ENCODE peak calls at places on chromosomes 7 and 10, in five cellular contexts. W is ELR, Y is endothelial cell, Z is ACHN, Q is hypothalamus. B is an unnamed sample.

GRCh38 chr10:75205908-75206307 is 4.7 kb upstream of the VDAC2 start:
- DNase-seq in W (no peak), Y (no peak), Z (no peak), Q (no peak), B (no peak)

GRCh38 chr10:123451607-123452245 is 214.4 kb upstream of the GPR26 start:
- DNase-seq in W (no peak), Y (no peak), Z (no peak), Q (no peak), B (no peak)

GRCh38 chr10:79482721-79483120 is 29.6 kb upstream of the EIF5AL1 start:
- DNase-seq in W (no peak), Y (no peak), Z (no peak), Q (no peak), B (no peak)

GRCh38 chr7:95798401-95798930 is 26.1 kb downstream of the DYNC1I1 start:
- DNase-seq in W (no peak), Y (no peak), Z (no peak), Q (no peak), B (no peak)

GRCh38 chr7:94394399-94395140 is at the start of gene COL1A2:
- DNase-seq in W (peak), Y (peak), Z (no peak), Q (no peak), B (peak)

GRCh38 chr7:121023189-121023588 is 34.7 kb downstream of the CPED1 start:
- DNase-seq in W (no peak), Y (no peak), Z (no peak), Q (no peak), B (no peak)

GRCh38 chr10:106083572-106083971 is 1080.9 kb downstream of the SORCS1 start:
- DNase-seq in W (no peak), Y (no peak), Z (no peak), Q (no peak), B (no peak)

GRCh38 chr10:79215531-79215930 is 131.7 kb upstream of the PPIF start:
- DNase-seq in W (no peak), Y (no peak), Z (no peak), Q (no peak), B (no peak)

GRCh38 chr7:106177738-106178592 is 65.9 kb upstream of the SYPL1 start:
- DNase-seq in W (no peak), Y (no peak), Z (no peak), Q (no peak), B (no peak)

GRCh38 chr10:7179536-7179935 is 231.3 kb downstream of the SFMBT2 start:
- DNase-seq in W (no peak), Y (no peak), Z (no peak), Q (no peak), B (no peak)

GRCh38 chr10:127860632-127861031 is 32.1 kb downstream of the CLRN3 start:
- DNase-seq in W (no peak), Y (no peak), Z (no peak), Q (no peak), B (no peak)

GRCh38 chr10:59104186-59104585 is 72.3 kb upstream of the PHYHIPL start:
- DNase-seq in W (no peak), Y (no peak), Z (no peak), Q (no peak), B (no peak)

GRCh38 chr7:14377646-14378266 is 388.3 kb upstream of the ETV1 start:
- DNase-seq in W (peak), Y (no peak), Z (peak), Q (no peak), B (no peak)

GRCh38 chr10:3757638-3758490 is 27.1 kb downstream of the KLF6 start:
- DNase-seq in W (peak), Y (no peak), Z (no peak), Q (no peak), B (peak)

GRCh38 chr10:70634011-70634410 is 31.5 kb upstream of the PRF1 start:
- DNase-seq in W (peak), Y (no peak), Z (no peak), Q (no peak), B (no peak)

GRCh38 chr7:129332354-129333056 is 101.7 kb upstream of the STRIP2 start:
- DNase-seq in W (peak), Y (no peak), Z (no peak), Q (no peak), B (no peak)

GRCh38 chr7:75045881-75046280 is 27.7 kb downstream of the RCC1L start:
- DNase-seq in W (no peak), Y (no peak), Z (no peak), Q (no peak), B (no peak)

GRCh38 chr10:108789911-108790310 is 1133.4 kb downstream of the XPNPEP1 start:
- DNase-seq in W (peak), Y (no peak), Z (no peak), Q (no peak), B (no peak)

GRCh38 chr7:14834456-14834855 is 68.1 kb downstream of the DGKB start:
- DNase-seq in W (peak), Y (no peak), Z (no peak), Q (no peak), B (no peak)

GRCh38 chr10:91190388-91190870 is 30.0 kb upstream of the PCGF5 start:
- DNase-seq in W (peak), Y (no peak), Z (no peak), Q (no peak), B (no peak)

GRCh38 chr7:33781796-33782195 is 123.5 kb upstream of the BMPER start:
- DNase-seq in W (no peak), Y (no peak), Z (no peak), Q (no peak), B (no peak)

GRCh38 chr10:86635402-86635801 is 18.9 kb upstream of the OPN4 start:
- DNase-seq in W (peak), Y (no peak), Z (no peak), Q (no peak), B (no peak)

GRCh38 chr7:2002561-2003450 is 229.9 kb downstream of the MAD1L1 start:
- DNase-seq in W (no peak), Y (no peak), Z (no peak), Q (no peak), B (peak)

GRCh38 chr7:44333971-44334733 is 8.8 kb upstream of the CAMK2B start:
- DNase-seq in W (no peak), Y (no peak), Z (no peak), Q (no peak), B (no peak)

GRCh38 chr7:72118366-72118765 is 293.8 kb downstream of the CALN1 start:
- DNase-seq in W (no peak), Y (no peak), Z (no peak), Q (no peak), B (no peak)

GRCh38 chr10:111579473-111579872 is 502.6 kb downstream of the ADRA2A start:
- DNase-seq in W (no peak), Y (no peak), Z (peak), Q (no peak), B (no peak)

GRCh38 chr7:144063710-144064109 is 5.9 kb upstream of the OR2A25 start:
- DNase-seq in W (no peak), Y (no peak), Z (peak), Q (no peak), B (no peak)

GRCh38 chr10:100490531-100490930 is 27.7 kb downstream of the WNT8B start:
- DNase-seq in W (no peak), Y (no peak), Z (no peak), Q (no peak), B (no peak)

GRCh38 chr10:69464801-69465401 is 13.6 kb downstream of the TSPAN15 start:
- DNase-seq in W (no peak), Y (no peak), Z (no peak), Q (peak), B (peak)

GRCh38 chr7:55177589-55178261 is 158.9 kb downstream of the EGFR start:
- DNase-seq in W (no peak), Y (no peak), Z (no peak), Q (peak), B (no peak)

GRCh38 chr10:128000660-128001059 is 93.8 kb downstream of the PTPRE start:
- DNase-seq in W (peak), Y (no peak), Z (peak), Q (peak), B (no peak)

GRCh38 chr10:101995451-101996063 is 60.4 kb downstream of the ARMH3 start:
- DNase-seq in W (peak), Y (no peak), Z (no peak), Q (no peak), B (no peak)

GRCh38 chr7:79930604-79931003 is 204.0 kb upstream of the GNAI1 start:
- DNase-seq in W (no peak), Y (no peak), Z (no peak), Q (no peak), B (no peak)

B was measured in spleen.